ENCODE peak calls at places on chromosomes 5 and 9, in nine cellular contexts. One of them, this sample, is unnamed.

GRCh38 chr5:153276151-153276550 is 214.3 kb upstream of the GRIA1 start:
- DNase-seq in WERI-Rb-1: no peak
- DNase-seq in stomach: no peak
- DNase-seq in brain microvascular endothelial cell: peak; percentile 2
- DNase-seq in osteocyte: no peak
- DNase-seq in heart left ventricle: no peak
- DNase-seq in prostate gland: no peak
- DNase-seq in cardiac muscle cell: peak; percentile 89
- DNase-seq in coronary artery: no peak
- DNase-seq in this sample: peak; percentile 11

GRCh38 chr5:60649288-60649917 is 50.6 kb downstream of the DEPDC1B start:
- DNase-seq in WERI-Rb-1: no peak
- DNase-seq in stomach: no peak
- DNase-seq in brain microvascular endothelial cell: peak; percentile 43
- DNase-seq in osteocyte: no peak
- DNase-seq in heart left ventricle: no peak
- DNase-seq in prostate gland: no peak
- DNase-seq in cardiac muscle cell: peak; percentile 36
- DNase-seq in coronary artery: no peak
- DNase-seq in this sample: peak; percentile 44

GRCh38 chr9:34185778-34186551 is 7.1 kb downstream of the UBAP1 start:
- DNase-seq in WERI-Rb-1: no peak
- DNase-seq in stomach: peak; percentile 57
- DNase-seq in brain microvascular endothelial cell: peak; percentile 77
- DNase-seq in osteocyte: no peak
- DNase-seq in heart left ventricle: peak; percentile 45
- DNase-seq in prostate gland: peak; percentile 25
- DNase-seq in cardiac muscle cell: no peak
- DNase-seq in coronary artery: no peak
- DNase-seq in this sample: peak; percentile 64

GRCh38 chr5:15555176-15555575 is 55.2 kb downstream of the FBXL7 start:
- DNase-seq in WERI-Rb-1: no peak
- DNase-seq in stomach: no peak
- DNase-seq in brain microvascular endothelial cell: no peak
- DNase-seq in osteocyte: no peak
- DNase-seq in heart left ventricle: no peak
- DNase-seq in prostate gland: no peak
- DNase-seq in cardiac muscle cell: no peak
- DNase-seq in coronary artery: no peak
- DNase-seq in this sample: no peak

GRCh38 chr5:180099733-180100611 is 28.4 kb upstream of the RNF130 start:
- DNase-seq in WERI-Rb-1: no peak
- DNase-seq in stomach: no peak
- DNase-seq in brain microvascular endothelial cell: no peak
- DNase-seq in osteocyte: no peak
- DNase-seq in heart left ventricle: no peak
- DNase-seq in prostate gland: no peak
- DNase-seq in cardiac muscle cell: no peak
- DNase-seq in coronary artery: peak; percentile 64
- DNase-seq in this sample: no peak

GRCh38 chr5:76999451-76999850 is 30.8 kb upstream of the AGGF1 start:
- DNase-seq in WERI-Rb-1: no peak
- DNase-seq in stomach: no peak
- DNase-seq in brain microvascular endothelial cell: peak; percentile 87
- DNase-seq in osteocyte: no peak
- DNase-seq in heart left ventricle: no peak
- DNase-seq in prostate gland: no peak
- DNase-seq in cardiac muscle cell: no peak
- DNase-seq in coronary artery: no peak
- DNase-seq in this sample: no peak

GRCh38 chr5:150763023-150763793 is 4.4 kb upstream of the DCTN4 start:
- DNase-seq in WERI-Rb-1: no peak
- DNase-seq in stomach: peak; percentile 47
- DNase-seq in brain microvascular endothelial cell: peak; percentile 74
- DNase-seq in osteocyte: no peak
- DNase-seq in heart left ventricle: peak; percentile 73
- DNase-seq in prostate gland: peak; percentile 36
- DNase-seq in cardiac muscle cell: peak; percentile 33
- DNase-seq in coronary artery: peak; percentile 81
- DNase-seq in this sample: no peak

GRCh38 chr9:123397975-123398374 is 42.0 kb downstream of the CRB2 start:
- DNase-seq in WERI-Rb-1: no peak
- DNase-seq in stomach: no peak
- DNase-seq in brain microvascular endothelial cell: no peak
- DNase-seq in osteocyte: no peak
- DNase-seq in heart left ventricle: no peak
- DNase-seq in prostate gland: no peak
- DNase-seq in cardiac muscle cell: no peak
- DNase-seq in coronary artery: no peak
- DNase-seq in this sample: no peak

GRCh38 chr5:179407191-179408175 is 62.2 kb upstream of the ADAMTS2 start:
- DNase-seq in WERI-Rb-1: no peak
- DNase-seq in stomach: no peak
- DNase-seq in brain microvascular endothelial cell: no peak
- DNase-seq in osteocyte: peak; percentile 79
- DNase-seq in heart left ventricle: no peak
- DNase-seq in prostate gland: no peak
- DNase-seq in cardiac muscle cell: no peak
- DNase-seq in coronary artery: peak; percentile 69
- DNase-seq in this sample: no peak

GRCh38 chr5:167217097-167217743 is 1074.2 kb upstream of the WWC1 start:
- DNase-seq in WERI-Rb-1: no peak
- DNase-seq in stomach: no peak
- DNase-seq in brain microvascular endothelial cell: no peak
- DNase-seq in osteocyte: no peak
- DNase-seq in heart left ventricle: no peak
- DNase-seq in prostate gland: no peak
- DNase-seq in cardiac muscle cell: peak; percentile 32
- DNase-seq in coronary artery: no peak
- DNase-seq in this sample: no peak
- TF ChIP-seq CTCF in WERI-Rb-1: peak; percentile 3
- TF ChIP-seq CTCF in stomach: no peak
- TF ChIP-seq CTCF in brain microvascular endothelial cell: peak; percentile 8
- TF ChIP-seq CTCF in osteocyte: peak; percentile 53
- TF ChIP-seq CTCF in heart left ventricle: no peak
- TF ChIP-seq CTCF in prostate gland: peak; percentile 16
- TF ChIP-seq CTCF in cardiac muscle cell: no peak
- TF ChIP-seq CTCF in coronary artery: no peak
- TF ChIP-seq CTCF in this sample: no peak

DNA sequence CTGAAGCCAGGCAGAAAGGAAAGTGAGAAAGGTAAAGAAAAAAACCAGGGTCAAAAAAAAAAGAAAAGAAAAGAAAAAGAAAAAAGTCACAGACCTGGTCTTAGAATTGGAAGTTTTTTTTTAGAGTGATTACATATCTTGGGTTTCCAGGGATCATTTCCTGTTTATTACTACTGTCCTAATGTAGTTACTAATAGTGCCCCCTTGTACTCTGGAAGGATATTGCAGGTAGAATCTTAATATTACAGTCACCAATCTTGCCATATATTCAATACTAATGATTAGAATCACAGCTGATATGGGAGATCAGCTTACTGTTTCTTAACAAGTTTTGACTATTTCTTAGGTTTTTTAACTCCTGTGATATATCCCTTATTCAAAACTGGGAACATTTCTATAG is 543.2 kb upstream of the CDH6 start:
- DNase-seq in WERI-Rb-1: no peak
- DNase-seq in stomach: no peak
- DNase-seq in brain microvascular endothelial cell: no peak
- DNase-seq in osteocyte: no peak
- DNase-seq in heart left ventricle: no peak
- DNase-seq in prostate gland: no peak
- DNase-seq in cardiac muscle cell: no peak
- DNase-seq in coronary artery: no peak
- DNase-seq in this sample: no peak
- TF ChIP-seq CTCF in WERI-Rb-1: no peak
- TF ChIP-seq CTCF in stomach: no peak
- TF ChIP-seq CTCF in brain microvascular endothelial cell: no peak
- TF ChIP-seq CTCF in osteocyte: peak; percentile 11
- TF ChIP-seq CTCF in heart left ventricle: no peak
- TF ChIP-seq CTCF in prostate gland: no peak
- TF ChIP-seq CTCF in cardiac muscle cell: no peak
- TF ChIP-seq CTCF in coronary artery: no peak
- TF ChIP-seq CTCF in this sample: no peak

DNA sequence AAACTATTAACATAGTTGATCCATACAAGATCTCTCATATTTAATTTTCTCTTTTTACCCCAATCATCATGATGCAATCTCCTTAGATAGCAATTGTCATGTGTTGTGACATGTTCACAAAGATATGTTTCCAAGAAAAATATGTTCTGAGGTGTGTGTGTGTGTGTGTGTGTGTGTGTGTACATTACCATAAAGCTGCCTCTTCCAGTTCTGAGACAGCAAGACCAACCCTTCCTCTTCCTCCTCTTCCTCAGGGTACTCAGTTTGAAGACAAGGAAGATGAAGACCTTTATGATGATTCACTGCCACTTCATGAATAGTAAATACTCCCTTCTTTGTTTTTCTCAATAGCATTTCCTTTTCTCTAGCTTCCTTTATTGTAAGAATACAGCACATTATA is 303.3 kb upstream of the PRDM9 start:
- DNase-seq in WERI-Rb-1: no peak
- DNase-seq in stomach: no peak
- DNase-seq in brain microvascular endothelial cell: no peak
- DNase-seq in osteocyte: no peak
- DNase-seq in heart left ventricle: no peak
- DNase-seq in prostate gland: no peak
- DNase-seq in cardiac muscle cell: no peak
- DNase-seq in coronary artery: no peak
- DNase-seq in this sample: no peak
- TF ChIP-seq CTCF in WERI-Rb-1: no peak
- TF ChIP-seq CTCF in stomach: no peak
- TF ChIP-seq CTCF in brain microvascular endothelial cell: no peak
- TF ChIP-seq CTCF in osteocyte: no peak
- TF ChIP-seq CTCF in heart left ventricle: no peak
- TF ChIP-seq CTCF in prostate gland: no peak
- TF ChIP-seq CTCF in cardiac muscle cell: no peak
- TF ChIP-seq CTCF in coronary artery: no peak
- TF ChIP-seq CTCF in this sample: no peak

GRCh38 chr9:18493361-18494015 is 19.5 kb downstream of the ADAMTSL1 start:
- DNase-seq in WERI-Rb-1: no peak
- DNase-seq in stomach: no peak
- DNase-seq in brain microvascular endothelial cell: peak; percentile 11
- DNase-seq in osteocyte: no peak
- DNase-seq in heart left ventricle: no peak
- DNase-seq in prostate gland: no peak
- DNase-seq in cardiac muscle cell: no peak
- DNase-seq in coronary artery: no peak
- DNase-seq in this sample: no peak
- TF ChIP-seq CTCF in WERI-Rb-1: no peak
- TF ChIP-seq CTCF in stomach: no peak
- TF ChIP-seq CTCF in brain microvascular endothelial cell: no peak
- TF ChIP-seq CTCF in osteocyte: no peak
- TF ChIP-seq CTCF in heart left ventricle: no peak
- TF ChIP-seq CTCF in prostate gland: no peak
- TF ChIP-seq CTCF in cardiac muscle cell: no peak
- TF ChIP-seq CTCF in coronary artery: no peak
- TF ChIP-seq CTCF in this sample: no peak

GRCh38 chr5:132281856-132282614 is 12.2 kb upstream of the SLC22A4 start:
- DNase-seq in WERI-Rb-1: no peak
- DNase-seq in stomach: no peak
- DNase-seq in brain microvascular endothelial cell: no peak
- DNase-seq in osteocyte: peak; percentile 51
- DNase-seq in heart left ventricle: no peak
- DNase-seq in prostate gland: no peak
- DNase-seq in cardiac muscle cell: no peak
- DNase-seq in coronary artery: no peak
- DNase-seq in this sample: no peak
- TF ChIP-seq CTCF in WERI-Rb-1: no peak
- TF ChIP-seq CTCF in stomach: no peak
- TF ChIP-seq CTCF in brain microvascular endothelial cell: peak; percentile 18
- TF ChIP-seq CTCF in osteocyte: no peak
- TF ChIP-seq CTCF in heart left ventricle: no peak
- TF ChIP-seq CTCF in prostate gland: peak; percentile 29
- TF ChIP-seq CTCF in cardiac muscle cell: no peak
- TF ChIP-seq CTCF in coronary artery: no peak
- TF ChIP-seq CTCF in this sample: no peak

DNA sequence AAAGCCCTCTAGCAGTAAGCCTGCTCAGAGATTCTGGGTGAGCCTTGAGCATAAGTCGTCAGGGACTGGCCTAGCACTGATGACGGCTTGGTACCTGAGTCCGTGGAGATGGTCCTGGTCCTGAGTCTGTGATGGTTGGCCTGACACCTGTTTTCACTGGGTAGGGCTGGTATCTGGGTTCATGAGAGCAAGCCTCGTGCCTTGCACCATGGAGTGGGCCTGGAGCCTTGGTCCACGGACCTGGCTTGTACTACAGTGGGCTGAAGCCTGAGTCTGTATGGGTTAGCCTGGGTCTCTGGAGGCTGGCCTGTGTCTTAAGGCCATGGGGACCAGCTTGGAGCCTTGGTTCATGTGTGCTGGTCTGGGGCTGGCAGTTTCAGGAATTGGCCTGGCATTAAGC is 310.3 kb upstream of the ISL1 start:
- DNase-seq in WERI-Rb-1: no peak
- DNase-seq in stomach: no peak
- DNase-seq in brain microvascular endothelial cell: no peak
- DNase-seq in osteocyte: no peak
- DNase-seq in heart left ventricle: no peak
- DNase-seq in prostate gland: no peak
- DNase-seq in cardiac muscle cell: no peak
- DNase-seq in coronary artery: no peak
- DNase-seq in this sample: no peak
- TF ChIP-seq CTCF in WERI-Rb-1: no peak
- TF ChIP-seq CTCF in stomach: no peak
- TF ChIP-seq CTCF in brain microvascular endothelial cell: no peak
- TF ChIP-seq CTCF in osteocyte: no peak
- TF ChIP-seq CTCF in heart left ventricle: no peak
- TF ChIP-seq CTCF in prostate gland: no peak
- TF ChIP-seq CTCF in cardiac muscle cell: no peak
- TF ChIP-seq CTCF in coronary artery: no peak
- TF ChIP-seq CTCF in this sample: no peak

GRCh38 chr9:13282998-13283397 is 3.5 kb upstream of the MPDZ start:
- DNase-seq in WERI-Rb-1: no peak
- DNase-seq in stomach: no peak
- DNase-seq in brain microvascular endothelial cell: peak; percentile 41
- DNase-seq in osteocyte: no peak
- DNase-seq in heart left ventricle: no peak
- DNase-seq in prostate gland: no peak
- DNase-seq in cardiac muscle cell: no peak
- DNase-seq in coronary artery: no peak
- DNase-seq in this sample: no peak

GRCh38 chr9:13281356-13282016 is 2.0 kb upstream of the MPDZ start:
- DNase-seq in WERI-Rb-1: no peak
- DNase-seq in stomach: no peak
- DNase-seq in brain microvascular endothelial cell: no peak
- DNase-seq in osteocyte: no peak
- DNase-seq in heart left ventricle: no peak
- DNase-seq in prostate gland: no peak
- DNase-seq in cardiac muscle cell: peak; percentile 11
- DNase-seq in coronary artery: no peak
- DNase-seq in this sample: no peak

GRCh38 chr9:13278023-13278367 is 1.5 kb downstream of the MPDZ start:
- DNase-seq in WERI-Rb-1: no peak
- DNase-seq in stomach: no peak
- DNase-seq in brain microvascular endothelial cell: peak; percentile 86
- DNase-seq in osteocyte: no peak
- DNase-seq in heart left ventricle: no peak
- DNase-seq in prostate gland: no peak
- DNase-seq in cardiac muscle cell: no peak
- DNase-seq in coronary artery: no peak
- DNase-seq in this sample: no peak

GRCh38 chr9:13278368-13279246 is 885 bp downstream of the MPDZ start:
- DNase-seq in WERI-Rb-1: peak; percentile 20
- DNase-seq in stomach: peak; percentile 26
- DNase-seq in brain microvascular endothelial cell: peak; percentile 87
- DNase-seq in osteocyte: peak; percentile 84
- DNase-seq in heart left ventricle: peak; percentile 76
- DNase-seq in prostate gland: peak; percentile 76
- DNase-seq in cardiac muscle cell: peak; percentile 63
- DNase-seq in coronary artery: peak; percentile 83
- DNase-seq in this sample: no peak

GRCh38 chr9:13279284-13280162 is at the start of gene MPDZ:
- DNase-seq in WERI-Rb-1: peak; percentile 74
- DNase-seq in stomach: peak; percentile 57
- DNase-seq in brain microvascular endothelial cell: peak; percentile 77
- DNase-seq in osteocyte: peak; percentile 91
- DNase-seq in heart left ventricle: peak; percentile 81
- DNase-seq in prostate gland: peak; percentile 47
- DNase-seq in cardiac muscle cell: peak; percentile 86
- DNase-seq in coronary artery: peak; percentile 81
- DNase-seq in this sample: peak; percentile 32
- TF ChIP-seq CTCF in WERI-Rb-1: no peak
- TF ChIP-seq CTCF in stomach: no peak
- TF ChIP-seq CTCF in brain microvascular endothelial cell: no peak
- TF ChIP-seq CTCF in osteocyte: no peak
- TF ChIP-seq CTCF in heart left ventricle: no peak
- TF ChIP-seq CTCF in prostate gland: peak; percentile 13
- TF ChIP-seq CTCF in cardiac muscle cell: no peak
- TF ChIP-seq CTCF in coronary artery: no peak
- TF ChIP-seq CTCF in this sample: no peak